ENCODE peak calls at places on chromosomes 3 and 15, in seven cellular contexts. W, S, X, N, J, A and M are unnamed samples.

GRCh38 chr3:113136071-113136470 is 75.3 kb upstream of the BOC start:
- DNase-seq in A (peak; percentile 7), X (no peak), N (peak; percentile 33), S (peak; percentile 44), W (no peak), J (no peak), M (no peak)

GRCh38 chr3:15279671-15280402 is 52.5 kb downstream of the SH3BP5 start:
- DNase-seq in J (no peak), W (no peak), N (no peak), S (no peak), X (no peak), A (peak; percentile 16), M (no peak)

GRCh38 chr15:64111679-64112050 is 15.9 kb downstream of the SNX1 start:
- DNase-seq in J (no peak), W (no peak), A (no peak), X (no peak), N (no peak), S (peak; percentile 24), M (no peak)

GRCh38 chr3:177831361-177831760 is 634.1 kb upstream of the TBL1XR1 start:
- DNase-seq in J (no peak), W (no peak), S (peak; percentile 65), N (no peak), A (no peak), X (no peak), M (no peak)

GRCh38 chr3:76668653-76669052 is 371.2 kb upstream of the ROBO2 start:
- DNase-seq in J (no peak), A (no peak), X (no peak), N (no peak), W (no peak), S (no peak), M (no peak)

GRCh38 chr3:161263057-161263456 is 41.9 kb downstream of the NMD3 start:
- DNase-seq in S (peak; percentile 58), J (no peak), X (no peak), W (no peak), A (no peak), N (no peak), M (no peak)

GRCh38 chr15:67135494-67135893 is 70.1 kb downstream of the SMAD3 start:
- DNase-seq in A (no peak), W (no peak), X (no peak), J (no peak), N (no peak), S (no peak), M (no peak)

GRCh38 chr15:51884517-51885236 is 55.2 kb downstream of the TMOD3 start:
- DNase-seq in J (no peak), S (peak; percentile 38), X (no peak), N (no peak), W (no peak), A (no peak), M (no peak)

GRCh38 chr15:73940061-73940981 is 14.1 kb downstream of the LOXL1 start:
- DNase-seq in A (no peak), J (no peak), W (peak; percentile 76), S (no peak), N (no peak), X (no peak), M (no peak)

GRCh38 chr15:90262426-90262825 is 3.0 kb upstream of the NGRN start:
- DNase-seq in W (no peak), A (no peak), N (no peak), X (no peak), S (peak; percentile 21), J (no peak), M (no peak)

GRCh38 chr15:48718646-48719045 is 73.1 kb upstream of the FBN1 start:
- DNase-seq in A (no peak), N (no peak), W (no peak), X (no peak), J (no peak), S (peak; percentile 66), M (no peak)

GRCh38 chr15:100601158-100601557 is 826 bp downstream of the LINS1 start:
- DNase-seq in W (no peak), A (peak; percentile 5), N (peak; percentile 24), X (peak; percentile 58), S (peak; percentile 16), J (no peak), M (no peak)